ENCODE peak calls at places on chromosomes 12 and 14, in five cellular contexts. One of them, this sample, is unnamed.

GRCh38 chr12:123744836-123745235 is 17.3 kb upstream of the DNAH10 start:
- DNase-seq in H1: no peak
- DNase-seq in K562: no peak
- DNase-seq in HCT116: no peak
- DNase-seq in GM12878: no peak
- DNase-seq in this sample: no peak

GRCh38 chr12:88934163-88934747 is 354.0 kb upstream of the KITLG start:
- DNase-seq in H1: no peak
- DNase-seq in K562: no peak
- DNase-seq in HCT116: peak; percentile 98
- DNase-seq in GM12878: no peak
- DNase-seq in this sample: no peak

GRCh38 chr14:104296388-104297312 is 158.3 kb downstream of the KIF26A start:
- DNase-seq in H1: no peak
- DNase-seq in K562: no peak
- DNase-seq in HCT116: no peak
- DNase-seq in GM12878: no peak
- DNase-seq in this sample: no peak

GRCh38 chr12:47422656-47423055 is 283.2 kb downstream of the RPAP3 start:
- DNase-seq in H1: no peak
- DNase-seq in K562: no peak
- DNase-seq in HCT116: no peak
- DNase-seq in GM12878: no peak
- DNase-seq in this sample: no peak

GRCh38 chr12:91256471-91256870 is 73.9 kb upstream of the DCN start:
- DNase-seq in H1: no peak
- DNase-seq in K562: no peak
- DNase-seq in HCT116: no peak
- DNase-seq in GM12878: no peak
- DNase-seq in this sample: no peak

GRCh38 chr12:122891661-122892525 is 4.0 kb downstream of the VPS37B start:
- DNase-seq in H1: no peak
- DNase-seq in K562: peak; percentile 33
- DNase-seq in HCT116: no peak
- DNase-seq in GM12878: no peak
- DNase-seq in this sample: peak; percentile 87

GRCh38 chr12:42216737-42217136 is 21.3 kb downstream of the YAF2 start:
- DNase-seq in H1: no peak
- DNase-seq in K562: no peak
- DNase-seq in HCT116: no peak
- DNase-seq in GM12878: no peak
- DNase-seq in this sample: no peak

GRCh38 chr12:66000958-66001357 is 129.6 kb downstream of the LLPH start:
- DNase-seq in H1: no peak
- DNase-seq in K562: no peak
- DNase-seq in HCT116: no peak
- DNase-seq in GM12878: no peak
- DNase-seq in this sample: no peak

GRCh38 chr12:115204957-115205754 is 521.2 kb upstream of the TBX3 start:
- DNase-seq in H1: no peak
- DNase-seq in K562: peak; percentile 33
- DNase-seq in HCT116: no peak
- DNase-seq in GM12878: no peak
- DNase-seq in this sample: no peak

GRCh38 chr14:25303934-25304333 is 254.0 kb upstream of the STXBP6 start:
- DNase-seq in H1: no peak
- DNase-seq in K562: no peak
- DNase-seq in HCT116: no peak
- DNase-seq in GM12878: no peak
- DNase-seq in this sample: no peak

GRCh38 chr14:50763386-50764007 is 67.5 kb downstream of the NIN start:
- DNase-seq in H1: no peak
- DNase-seq in K562: no peak
- DNase-seq in HCT116: no peak
- DNase-seq in GM12878: no peak
- DNase-seq in this sample: no peak

GRCh38 chr12:115172521-115172920 is 488.5 kb upstream of the TBX3 start:
- DNase-seq in H1: no peak
- DNase-seq in K562: no peak
- DNase-seq in HCT116: no peak
- DNase-seq in GM12878: no peak
- DNase-seq in this sample: no peak

GRCh38 chr14:38248629-38249028 is 7.3 kb downstream of the CLEC14A start:
- DNase-seq in H1: no peak
- DNase-seq in K562: no peak
- DNase-seq in HCT116: no peak
- DNase-seq in GM12878: no peak
- DNase-seq in this sample: no peak

GRCh38 chr14:58771016-58771415 is 133.3 kb downstream of the DACT1 start:
- DNase-seq in H1: no peak
- DNase-seq in K562: no peak
- DNase-seq in HCT116: no peak
- DNase-seq in GM12878: no peak
- DNase-seq in this sample: no peak

GRCh38 chr14:58768977-58769376 is 131.2 kb downstream of the DACT1 start:
- DNase-seq in H1: peak; percentile 55
- DNase-seq in K562: no peak
- DNase-seq in HCT116: no peak
- DNase-seq in GM12878: no peak
- DNase-seq in this sample: peak; percentile 75

GRCh38 chr14:58769766-58770165 is 132.0 kb downstream of the DACT1 start:
- DNase-seq in H1: no peak
- DNase-seq in K562: no peak
- DNase-seq in HCT116: no peak
- DNase-seq in GM12878: no peak
- DNase-seq in this sample: no peak

GRCh38 chr14:58772061-58772604 is 134.4 kb downstream of the DACT1 start:
- DNase-seq in H1: no peak
- DNase-seq in K562: no peak
- DNase-seq in HCT116: no peak
- DNase-seq in GM12878: no peak
- DNase-seq in this sample: no peak

DNA sequence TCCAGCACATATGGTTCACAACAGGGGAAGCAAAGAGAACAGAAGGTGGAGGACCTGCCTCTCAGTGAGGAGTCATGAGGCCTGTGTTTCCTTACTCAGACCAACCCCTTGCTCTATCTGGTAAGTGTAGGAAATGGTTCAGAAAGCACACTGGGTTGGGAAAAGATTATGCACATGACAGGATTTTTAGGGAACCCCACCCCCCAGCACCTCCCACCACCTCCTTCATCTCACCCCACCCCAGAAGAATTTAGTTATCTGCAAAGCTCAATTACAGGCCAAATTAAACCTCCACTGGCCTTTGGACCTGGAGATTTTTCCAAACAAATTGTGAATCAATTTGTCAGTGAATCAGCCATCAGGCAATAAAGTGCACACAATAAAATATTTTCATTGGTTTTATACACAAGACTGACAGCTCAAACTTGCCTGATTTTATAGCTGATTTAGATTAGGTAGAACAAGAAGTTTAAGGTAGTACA is 132.8 kb downstream of the DACT1 start:
- DNase-seq in H1: no peak
- DNase-seq in K562: no peak
- DNase-seq in HCT116: no peak
- DNase-seq in GM12878: no peak
- DNase-seq in this sample: no peak
- TF ChIP-seq ZNF274 in H1: no peak
- TF ChIP-seq ZNF274 in K562: no peak
- TF ChIP-seq ZNF274 in HCT116: no peak
- TF ChIP-seq ZNF274 in GM12878: no peak
- TF ChIP-seq ZNF274 in this sample: no peak

GRCh38 chr12:116631619-116632018 is 72.4 kb downstream of the MAP1LC3B2 start:
- DNase-seq in H1: no peak
- DNase-seq in K562: no peak
- DNase-seq in HCT116: no peak
- DNase-seq in GM12878: no peak
- DNase-seq in this sample: no peak
- TF ChIP-seq YY1 in H1: no peak
- TF ChIP-seq YY1 in K562: no peak
- TF ChIP-seq YY1 in HCT116: no peak
- TF ChIP-seq YY1 in GM12878: no peak
- TF ChIP-seq YY1 in this sample: no peak

GRCh38 chr12:116508145-116509121 is 50.7 kb upstream of the MAP1LC3B2 start:
- DNase-seq in H1: peak; percentile 88
- DNase-seq in K562: peak; percentile 67
- DNase-seq in HCT116: no peak
- DNase-seq in GM12878: no peak
- DNase-seq in this sample: no peak
- TF ChIP-seq ZNF274 in H1: no peak
- TF ChIP-seq ZNF274 in K562: no peak
- TF ChIP-seq ZNF274 in HCT116: no peak
- TF ChIP-seq ZNF274 in GM12878: no peak
- TF ChIP-seq ZNF274 in this sample: no peak

DNA sequence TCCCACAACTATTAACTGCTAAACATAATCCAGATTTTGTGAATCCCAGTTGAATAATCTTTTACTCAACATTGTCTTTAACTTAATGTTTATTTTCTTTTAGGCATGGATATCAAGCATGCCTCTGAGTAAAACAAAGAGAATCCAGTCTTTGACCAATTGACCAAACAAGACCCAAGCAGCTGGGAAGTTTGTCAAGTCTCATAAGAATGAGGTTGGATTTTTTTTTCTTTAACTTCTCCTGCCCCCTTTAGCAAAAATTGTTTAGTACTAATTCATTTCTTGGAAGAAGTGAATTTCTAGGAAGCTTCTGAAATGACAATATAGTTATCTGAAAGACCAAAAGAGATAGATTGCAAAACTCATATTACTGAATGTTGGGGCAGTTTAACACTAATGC is 89.9 kb downstream of the OTOGL start:
- DNase-seq in H1: no peak
- DNase-seq in K562: no peak
- DNase-seq in HCT116: no peak
- DNase-seq in GM12878: no peak
- DNase-seq in this sample: no peak
- TF ChIP-seq YY1 in H1: no peak
- TF ChIP-seq YY1 in K562: no peak
- TF ChIP-seq YY1 in HCT116: no peak
- TF ChIP-seq YY1 in GM12878: no peak
- TF ChIP-seq YY1 in this sample: no peak

GRCh38 chr12:125110641-125111360 is 45.6 kb downstream of the AACS start:
- DNase-seq in H1: no peak
- DNase-seq in K562: no peak
- DNase-seq in HCT116: no peak
- DNase-seq in GM12878: no peak
- DNase-seq in this sample: no peak
- TF ChIP-seq ZNF274 in H1: no peak
- TF ChIP-seq ZNF274 in K562: no peak
- TF ChIP-seq ZNF274 in HCT116: no peak
- TF ChIP-seq ZNF274 in GM12878: no peak
- TF ChIP-seq ZNF274 in this sample: no peak

GRCh38 chr14:101418601-101419000 is 142.7 kb upstream of the DIO3 start:
- DNase-seq in H1: no peak
- DNase-seq in K562: no peak
- DNase-seq in HCT116: no peak
- DNase-seq in GM12878: no peak
- DNase-seq in this sample: no peak

GRCh38 chr14:101411770-101412169 is 149.5 kb upstream of the DIO3 start:
- DNase-seq in H1: no peak
- DNase-seq in K562: no peak
- DNase-seq in HCT116: no peak
- DNase-seq in GM12878: no peak
- DNase-seq in this sample: no peak

GRCh38 chr14:101412741-101413140 is 148.6 kb upstream of the DIO3 start:
- DNase-seq in H1: no peak
- DNase-seq in K562: no peak
- DNase-seq in HCT116: peak; percentile 15
- DNase-seq in GM12878: no peak
- DNase-seq in this sample: no peak

GRCh38 chr14:101417434-101417833 is 143.9 kb upstream of the DIO3 start:
- DNase-seq in H1: no peak
- DNase-seq in K562: no peak
- DNase-seq in HCT116: no peak
- DNase-seq in GM12878: no peak
- DNase-seq in this sample: no peak
- TF ChIP-seq YY1 in H1: no peak
- TF ChIP-seq YY1 in K562: no peak
- TF ChIP-seq YY1 in HCT116: no peak
- TF ChIP-seq YY1 in GM12878: no peak
- TF ChIP-seq YY1 in this sample: no peak

GRCh38 chr12:120642086-120642485 is 1.7 kb downstream of the CABP1 start:
- DNase-seq in H1: no peak
- DNase-seq in K562: no peak
- DNase-seq in HCT116: no peak
- DNase-seq in GM12878: no peak
- DNase-seq in this sample: no peak

GRCh38 chr12:120639771-120640721 is at the start of gene CABP1:
- DNase-seq in H1: peak; percentile 87
- DNase-seq in K562: peak; percentile 67
- DNase-seq in HCT116: no peak
- DNase-seq in GM12878: no peak
- DNase-seq in this sample: no peak

GRCh38 chr12:120642806-120643205 is 2.4 kb downstream of the CABP1 start:
- DNase-seq in H1: no peak
- DNase-seq in K562: no peak
- DNase-seq in HCT116: no peak
- DNase-seq in GM12878: no peak
- DNase-seq in this sample: no peak

GRCh38 chr12:120643574-120643973 is 3.1 kb downstream of the CABP1 start:
- DNase-seq in H1: no peak
- DNase-seq in K562: no peak
- DNase-seq in HCT116: no peak
- DNase-seq in GM12878: no peak
- DNase-seq in this sample: no peak

DNA sequence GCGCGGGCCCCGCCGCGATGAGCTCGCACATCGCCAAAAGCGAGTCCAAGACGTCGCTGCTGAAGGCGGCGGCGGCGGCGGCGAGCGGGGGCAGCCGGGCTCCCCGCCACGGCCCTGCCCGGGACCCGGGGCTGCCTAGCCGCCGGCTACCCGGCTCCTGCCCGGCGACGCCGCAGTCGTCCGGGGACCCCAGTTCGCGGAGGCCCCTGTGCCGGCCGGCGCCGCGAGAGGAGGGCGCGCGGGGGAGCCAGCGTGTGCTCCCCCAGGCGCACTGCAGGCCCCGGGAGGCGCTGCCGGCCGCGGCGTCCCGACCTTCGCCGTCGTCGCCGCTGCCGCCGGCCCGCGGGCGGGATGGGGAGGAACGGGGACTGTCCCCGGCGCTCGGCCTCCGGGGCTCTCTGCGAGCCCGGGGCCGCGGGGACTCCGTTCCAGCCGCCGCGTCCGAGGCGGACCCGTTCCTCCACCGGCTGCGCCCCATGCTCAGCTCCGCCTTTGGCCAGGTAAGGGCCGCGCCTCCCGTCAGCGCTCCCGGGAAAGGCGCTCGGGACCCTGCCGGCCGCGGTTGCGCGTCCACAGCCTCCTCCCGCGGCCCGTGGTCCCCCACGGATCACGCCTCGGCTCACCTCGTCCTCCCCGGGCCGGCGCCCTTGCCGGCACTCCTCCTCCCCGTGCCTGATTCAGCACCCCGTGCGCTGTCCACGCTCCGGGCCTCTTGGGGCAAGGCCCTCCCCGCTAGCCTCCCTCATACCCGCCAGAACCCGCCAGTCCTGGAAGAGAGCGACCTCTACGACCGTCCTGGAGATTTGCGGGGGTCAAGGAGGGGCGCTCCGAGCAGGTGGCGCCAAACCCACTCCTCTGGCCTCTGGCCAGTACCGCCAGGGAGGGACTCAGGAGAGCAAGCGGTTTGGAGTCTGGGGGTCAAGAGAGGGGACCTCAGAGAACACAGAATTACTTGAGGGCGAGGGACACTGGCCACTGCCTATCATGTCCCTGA is 711 bp downstream of the CABP1 start:
- DNase-seq in H1: peak; percentile 88
- DNase-seq in K562: peak; percentile 70
- DNase-seq in HCT116: no peak
- DNase-seq in GM12878: no peak
- DNase-seq in this sample: peak; percentile 79
- TF ChIP-seq ZNF274 in H1: no peak
- TF ChIP-seq ZNF274 in K562: no peak
- TF ChIP-seq ZNF274 in HCT116: no peak
- TF ChIP-seq ZNF274 in GM12878: no peak
- TF ChIP-seq ZNF274 in this sample: no peak